ENCODE peak calls at places on chromosomes 1 and 21, in nine cellular contexts. O is GM23338, M is Karpas-422, X is PC-3, K is GM23248, L is MM.1S, H is HCT116, U is hepatocyte, S is SK-N-SH. N is an unnamed sample. For H3K4me1 and H3K9me2, the result is how much of the 10 kb centered on the place peaks cover.

GRCh38 chr1:20443703-20444587 is 42.1 kb downstream of the CAMK2N1 start:
- DNase-seq in O (peak), M (no peak), X (no peak), K (no peak), L (no peak), H (no peak), U (no peak), S (no peak), N (no peak)

GRCh38 chr1:924619-925323 is 1.0 kb downstream of the SAMD11 start:
- DNase-seq in O (peak), M (no peak), X (peak), K (peak), L (no peak), H (no peak), U (peak), S (peak), N (no peak)

GRCh38 chr1:30908886-30909777 is 574 bp upstream of the SDC3 start:
- DNase-seq in O (peak), M (peak), X (no peak), K (no peak), L (no peak), H (no peak), U (no peak), S (no peak), N (no peak)

GRCh38 chr1:11534846-11535245 is 55.9 kb downstream of the DISP3 start:
- DNase-seq in O (no peak), M (no peak), X (no peak), K (no peak), L (no peak), H (no peak), U (no peak), S (no peak), N (no peak)

GRCh38 chr1:51328279-51328678 is 2.1 kb downstream of the TTC39A start:
- DNase-seq in O (no peak), M (no peak), X (no peak), K (peak), L (no peak), H (no peak), U (no peak), S (no peak), N (no peak)

GRCh38 chr1:172347416-172347815 is 73.1 kb upstream of the C1orf105 start:
- DNase-seq in O (no peak), M (no peak), X (no peak), K (no peak), L (no peak), H (no peak), U (no peak), S (no peak), N (no peak)

GRCh38 chr1:153535664-153536585 is at the start of gene S100A6:
- DNase-seq in O (peak), M (peak), X (peak), K (peak), L (peak), H (peak), U (peak), S (peak), N (no peak)

GRCh38 chr1:109304221-109304915 is 2.4 kb downstream of the MYBPHL start:
- DNase-seq in O (no peak), M (no peak), X (no peak), K (no peak), L (no peak), H (no peak), U (no peak), S (no peak), N (no peak)

GRCh38 chr1:108560143-108560429 is 186 bp downstream of the EEIG2 start:
- DNase-seq in O (no peak), M (no peak), X (peak), K (peak), L (no peak), H (no peak), U (no peak), S (peak), N (no peak)

GRCh38 chr1:51058863-51059262 is 43.2 kb upstream of the C1orf185 start:
- DNase-seq in O (peak), M (peak), X (peak), K (peak), L (no peak), H (no peak), U (no peak), S (no peak), N (peak)

GRCh38 chr1:87410771-87411170 is 82.1 kb downstream of the LMO4 start:
- DNase-seq in O (no peak), M (peak), X (no peak), K (peak), L (peak), H (no peak), U (no peak), S (peak), N (no peak)

GRCh38 chr1:905811-906531 is 17.8 kb upstream of the SAMD11 start:
- DNase-seq in O (no peak), M (no peak), X (no peak), K (peak), L (no peak), H (no peak), U (peak), S (peak), N (no peak)

GRCh38 chr1:116927049-116927798 is 17.5 kb downstream of the PTGFRN start:
- DNase-seq in O (no peak), M (no peak), X (no peak), K (no peak), L (no peak), H (no peak), U (no peak), S (no peak), N (no peak)

GRCh38 chr1:153390938-153391710 is at the start of gene S100A8:
- DNase-seq in O (no peak), M (no peak), X (peak), K (no peak), L (no peak), H (no peak), U (no peak), S (no peak), N (no peak)

GRCh38 chr1:204450461-204451257 is 39.0 kb upstream of the PPP1R15B start:
- DNase-seq in O (peak), M (no peak), X (peak), K (no peak), L (no peak), H (no peak), U (peak), S (no peak), N (no peak)

GRCh38 chr21:26116456-26117011 is 54.0 kb downstream of the APP start:
- DNase-seq in O (peak), M (no peak), X (peak), K (peak), L (no peak), H (no peak), U (peak), S (peak), N (no peak)

GRCh38 chr21:41449613-41450012 is 23.6 kb downstream of the MX1 start:
- DNase-seq in O (no peak), M (no peak), X (no peak), K (no peak), L (no peak), H (no peak), U (no peak), S (no peak), N (no peak)

GRCh38 chr1:33575324-33575879 is 103.0 kb downstream of the ZSCAN20 start:
- DNase-seq in O (no peak), M (no peak), X (no peak), K (no peak), L (no peak), H (no peak), U (no peak), S (no peak), N (no peak)

GRCh38 chr1:112629256-112629655 is 9.6 kb downstream of the CAPZA1 start:
- DNase-seq in O (no peak), M (no peak), X (no peak), K (no peak), L (no peak), H (no peak), U (no peak), S (no peak), N (no peak)

GRCh38 chr1:156797212-156797871 is 19.3 kb downstream of the SH2D2A start:
- DNase-seq in O (peak), M (peak), X (peak), K (peak), L (peak), H (peak), U (peak), S (peak), N (peak)

GRCh38 chr21:45365608-45366241 is 39.2 kb upstream of the COL18A1 start:
- DNase-seq in O (peak), M (no peak), X (peak), K (peak), L (no peak), H (peak), U (peak), S (no peak), N (no peak)

GRCh38 chr1:235882816-235883215 is 16.1 kb upstream of the LYST start:
- DNase-seq in O (no peak), M (peak), X (no peak), K (peak), L (no peak), H (no peak), U (no peak), S (no peak), N (no peak)

GRCh38 chr1:117128323-117129079 is 7.0 kb upstream of the TRIM45 start:
- DNase-seq in O (peak), M (peak), X (peak), K (peak), L (peak), H (peak), U (peak), S (peak), N (peak)

GRCh38 chr1:220891221-220892085 is 12.2 kb downstream of the HLX start:
- DNase-seq in O (peak), M (no peak), X (no peak), K (no peak), L (no peak), H (no peak), U (no peak), S (no peak), N (no peak)

GRCh38 chr1:246004281-246004680 is 502.8 kb downstream of the SMYD3 start:
- DNase-seq in O (no peak), M (no peak), X (no peak), K (no peak), L (no peak), H (no peak), U (no peak), S (no peak), N (no peak)

GRCh38 chr1:115714572-115715141 is 53.9 kb downstream of the CASQ2 start:
- DNase-seq in O (peak), M (no peak), X (peak), K (no peak), L (no peak), H (no peak), U (peak), S (no peak), N (no peak)

GRCh38 chr1:99766378-99766800 is at the start of gene FRRS1:
- DNase-seq in O (peak), M (peak), X (peak), K (peak), L (peak), H (peak), U (peak), S (peak), N (peak)

GRCh38 chr21:34029724-34030528 is 43.5 kb upstream of the MRPS6 start:
- DNase-seq in O (peak), M (peak), X (peak), K (peak), L (peak), H (peak), U (peak), S (peak), N (peak)

GRCh38 chr1:2315711-2316450 is 75.5 kb downstream of the MORN1 start:
- DNase-seq in O (no peak), M (no peak), X (no peak), K (no peak), L (no peak), H (no peak), U (no peak), S (peak), N (no peak)
- H3K4me1 ChIP-seq in O (under half), M (under half), X (under half), K (under half), L (under half), H (under half), U (under half), S (under half), N (under half)

GRCh38 chr1:79104617-79105016 is 98.1 kb upstream of the ADGRL4 start:
- DNase-seq in O (no peak), M (no peak), X (no peak), K (no peak), L (no peak), H (no peak), U (no peak), S (no peak), N (no peak)
- H3K9me2 ChIP-seq in O (under half), M (under half), X (under half), K (under half), L (under half), H (under half), U (under half), S (under half), N (under half)

GRCh38 chr1:47996406-47997226 is 569 bp downstream of the TRABD2B start:
- DNase-seq in O (peak), M (no peak), X (no peak), K (peak), L (no peak), H (no peak), U (peak), S (peak), N (no peak)
- H3K4me3 ChIP-seq in O (peak), M (no peak), X (peak), K (peak), L (no peak), H (no peak), U (peak), S (peak), N (no peak)

DNA sequence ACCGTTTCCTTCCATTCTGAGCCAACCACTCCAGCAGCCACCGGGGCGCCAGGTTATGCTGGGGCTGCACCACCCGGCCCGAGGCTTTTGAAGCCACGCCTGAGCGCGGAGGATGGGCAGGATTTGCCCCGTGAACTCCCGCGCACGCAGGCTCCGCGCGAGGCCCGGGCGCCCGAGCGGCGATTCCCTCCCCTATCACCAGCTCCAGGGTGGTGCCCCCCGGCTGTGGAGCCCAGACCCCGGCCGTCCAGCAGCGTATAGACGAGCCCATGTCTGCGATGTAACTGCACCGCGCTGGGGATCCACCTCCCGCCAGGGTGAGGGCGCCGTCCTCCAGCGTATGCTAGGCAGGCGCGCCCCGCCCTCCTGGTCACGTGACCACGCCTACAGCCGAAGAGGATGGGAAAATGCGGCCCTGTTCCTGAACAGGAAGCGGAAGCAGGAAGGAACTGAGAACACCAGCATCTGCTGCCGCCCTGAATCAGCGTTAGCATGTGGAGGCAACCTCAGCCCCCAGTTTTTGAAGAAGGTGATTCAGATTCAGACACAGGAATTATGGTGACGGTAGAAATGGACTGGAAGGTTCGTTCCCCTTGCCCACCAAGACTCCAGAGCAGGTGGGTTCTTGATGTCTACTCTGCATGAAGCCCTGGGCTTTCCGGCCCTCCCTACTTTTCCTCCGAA is 46.0 kb downstream of the VPS26C start:
- DNase-seq in O (peak), M (peak), X (peak), K (peak), L (peak), H (peak), U (peak), S (peak), N (peak)
- H3K4me1 ChIP-seq in O (under half), M (under half), X (under half), K (under half), L (under half), H (under half), U (under half), S (under half), N (under half)

GRCh38 chr1:227845519-227845918 is 30.0 kb downstream of the PRSS38 start:
- DNase-seq in O (no peak), M (no peak), X (no peak), K (no peak), L (no peak), H (no peak), U (no peak), S (no peak), N (no peak)
- H3K9me2 ChIP-seq in O (under half), M (under half), X (under half), K (under half), L (under half), H (under half), U (under half), S (under half), N (under half)

DNA sequence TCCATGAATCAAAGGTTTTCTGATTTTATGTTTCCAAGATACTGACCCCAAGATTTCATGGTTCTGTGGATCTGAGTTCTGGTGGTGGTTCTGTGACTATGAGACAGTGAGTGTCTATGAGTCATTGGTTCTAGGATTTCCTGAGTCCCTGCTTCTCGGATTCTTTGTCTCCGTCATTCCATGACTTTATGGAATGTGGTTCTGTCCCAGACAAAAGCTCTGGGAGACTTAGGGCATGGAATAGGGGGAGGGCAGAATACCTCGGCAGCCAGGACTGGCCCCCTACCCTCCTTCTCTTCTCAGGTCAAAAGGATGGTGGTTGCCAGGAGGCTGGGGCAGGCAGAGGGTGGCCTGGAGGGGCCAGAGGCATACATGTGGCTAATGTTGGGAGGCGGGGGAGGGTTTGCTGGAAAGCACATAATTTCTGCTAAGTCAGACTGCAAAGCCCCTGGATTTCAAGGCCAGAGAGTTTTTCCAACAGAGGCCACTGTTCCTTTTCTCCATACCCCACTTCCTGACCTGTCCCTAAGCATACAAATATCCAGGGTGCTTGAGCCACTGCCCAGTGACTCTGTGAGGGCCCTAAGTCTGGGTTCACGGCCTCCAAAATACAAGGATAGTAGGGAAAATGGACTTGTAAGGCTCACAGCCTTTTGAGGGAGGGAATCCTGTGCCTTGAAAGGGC is 17.2 kb downstream of the CDCP2 start:
- DNase-seq in O (no peak), M (no peak), X (no peak), K (peak), L (no peak), H (no peak), U (no peak), S (no peak), N (no peak)
- H3K4me3 ChIP-seq in O (no peak), M (no peak), X (no peak), K (no peak), L (no peak), H (no peak), U (no peak), S (no peak), N (no peak)

GRCh38 chr1:214420833-214421232 is 130.6 kb downstream of the PTPN14 start:
- DNase-seq in O (no peak), M (no peak), X (no peak), K (no peak), L (no peak), H (no peak), U (no peak), S (no peak), N (no peak)
- H3K4me1 ChIP-seq in O (under half), M (under half), X (under half), K (half or more), L (under half), H (under half), U (under half), S (half or more), N (under half)

DNA sequence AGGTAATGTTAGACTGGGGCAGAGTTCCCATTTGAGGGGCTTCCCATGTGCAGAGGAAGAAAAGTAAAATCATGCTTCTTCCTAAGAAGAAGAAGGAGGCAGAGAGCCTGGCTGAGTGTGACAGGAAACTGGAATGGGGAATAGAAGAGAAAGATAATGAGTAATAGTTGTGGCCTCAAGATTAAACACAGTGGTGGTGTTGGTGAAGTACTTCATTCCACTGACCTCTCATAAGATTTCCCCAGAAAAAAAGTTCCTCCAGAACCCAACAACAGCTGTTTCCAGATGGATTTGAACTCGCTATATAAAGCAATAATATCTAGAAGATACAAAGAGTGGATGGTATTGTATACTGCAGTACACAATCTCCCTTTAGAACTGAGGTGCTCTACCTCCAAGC is 13.0 kb downstream of the RGS1 start:
- DNase-seq in O (no peak), M (no peak), X (peak), K (peak), L (no peak), H (no peak), U (no peak), S (no peak), N (no peak)
- H3K9me2 ChIP-seq in O (under half), M (under half), X (under half), K (under half), L (under half), H (under half), U (under half), S (under half), N (under half)